ENCODE peak calls at places on chromosome 3, in six cellular contexts. W is mesendoderm, L is AG04450, Z is psoas muscle, X is dorsolateral prefrontal cortex, N is stomach. U is an unnamed sample.

GRCh38 chr3:14829811-14830210 is 11.0 kb downstream of the FGD5 start:
- DNase-seq in L (no peak), W (peak), Z (no peak), N (no peak), X (no peak), U (no peak)

GRCh38 chr3:170542704-170543103 is 43.2 kb downstream of the SLC7A14 start:
- DNase-seq in W (no peak), Z (no peak), L (no peak), X (no peak), N (no peak), U (no peak)

GRCh38 chr3:126672340-126672739 is 17.4 kb upstream of the TXNRD3 start:
- DNase-seq in N (no peak), Z (no peak), L (no peak), X (no peak), W (no peak), U (no peak)

GRCh38 chr3:9704343-9705322 is 1.0 kb downstream of the CPNE9 start:
- DNase-seq in X (peak), L (no peak), W (peak), N (peak), Z (peak), U (no peak)

GRCh38 chr3:43153189-43154083 is 47.6 kb upstream of the POMGNT2 start:
- DNase-seq in N (no peak), Z (peak), W (peak), L (peak), X (peak), U (peak)

GRCh38 chr3:183353421-183353820 is 75.0 kb downstream of the MCF2L2 start:
- DNase-seq in L (no peak), Z (no peak), X (no peak), N (no peak), W (peak), U (no peak)

GRCh38 chr3:73624363-73625123 is at the start of gene PDZRN3:
- DNase-seq in L (no peak), Z (peak), W (peak), X (peak), N (peak), U (peak)

GRCh38 chr3:187458383-187458782 is 90.2 kb downstream of the RTP4 start:
- DNase-seq in L (no peak), N (no peak), W (no peak), Z (no peak), X (no peak), U (no peak)

GRCh38 chr3:142853270-142854163 is 35.4 kb downstream of the PCOLCE2 start:
- DNase-seq in Z (peak), N (peak), L (no peak), X (no peak), W (no peak), U (no peak)

GRCh38 chr3:62614527-62614926 is 241.2 kb upstream of the FEZF2 start:
- DNase-seq in X (no peak), W (no peak), Z (no peak), L (no peak), N (no peak), U (no peak)

GRCh38 chr3:108404409-108404808 is 106.0 kb downstream of the MYH15 start:
- DNase-seq in W (peak), Z (no peak), L (no peak), N (no peak), X (no peak), U (no peak)

GRCh38 chr3:123350971-123351370 is 97.9 kb downstream of the ADCY5 start:
- DNase-seq in N (no peak), L (no peak), Z (no peak), W (no peak), X (peak), U (no peak)

GRCh38 chr3:105459566-105460290 is 93.0 kb downstream of the ALCAM start:
- DNase-seq in L (no peak), X (no peak), N (no peak), Z (no peak), W (no peak), U (no peak)

GRCh38 chr3:100591411-100591810 is 18.0 kb upstream of the ADGRG7 start:
- DNase-seq in N (no peak), Z (no peak), L (no peak), X (no peak), W (no peak), U (no peak)
- H3K27ac ChIP-seq in N (no peak), Z (no peak), L (no peak), X (no peak), W (no peak), U (no peak)

DNA sequence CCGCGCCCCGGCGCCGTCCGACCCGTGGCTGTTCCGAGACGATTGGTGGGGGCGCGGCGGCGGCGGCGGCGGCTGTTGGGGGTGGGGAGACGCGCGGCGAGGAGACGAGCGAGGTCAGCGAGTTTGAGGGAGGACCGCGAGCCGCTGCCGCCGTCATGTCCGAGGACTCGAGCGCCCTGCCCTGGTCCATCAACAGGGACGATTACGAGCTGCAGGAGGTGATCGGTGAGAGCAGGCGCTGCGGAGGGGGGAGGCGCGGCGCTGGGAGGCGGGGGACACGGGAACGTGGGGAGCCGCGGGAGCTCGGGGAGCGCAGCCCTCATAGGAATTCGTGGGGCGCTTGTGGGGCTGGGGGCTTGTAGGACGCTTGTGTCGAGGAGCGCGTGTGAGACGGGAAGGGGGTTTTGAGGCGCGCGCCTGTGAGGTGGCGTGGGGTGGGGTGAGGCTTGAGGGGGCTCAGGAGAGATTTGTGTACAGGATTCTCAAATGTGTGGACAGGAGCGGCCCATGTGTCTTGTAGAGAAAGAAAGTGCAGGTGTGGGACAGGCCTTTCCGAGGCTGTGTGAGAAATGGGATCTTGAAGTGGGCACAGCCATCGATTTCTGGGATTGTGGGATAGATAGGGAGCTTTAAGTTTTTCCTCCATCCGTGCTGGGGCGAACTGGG is 518 bp downstream of the OXSR1 start:
- DNase-seq in L (no peak), W (peak), N (no peak), X (peak), Z (no peak), U (no peak)
- H3K27ac ChIP-seq in L (peak), W (peak), N (peak), X (peak), Z (peak), U (peak)

DNA sequence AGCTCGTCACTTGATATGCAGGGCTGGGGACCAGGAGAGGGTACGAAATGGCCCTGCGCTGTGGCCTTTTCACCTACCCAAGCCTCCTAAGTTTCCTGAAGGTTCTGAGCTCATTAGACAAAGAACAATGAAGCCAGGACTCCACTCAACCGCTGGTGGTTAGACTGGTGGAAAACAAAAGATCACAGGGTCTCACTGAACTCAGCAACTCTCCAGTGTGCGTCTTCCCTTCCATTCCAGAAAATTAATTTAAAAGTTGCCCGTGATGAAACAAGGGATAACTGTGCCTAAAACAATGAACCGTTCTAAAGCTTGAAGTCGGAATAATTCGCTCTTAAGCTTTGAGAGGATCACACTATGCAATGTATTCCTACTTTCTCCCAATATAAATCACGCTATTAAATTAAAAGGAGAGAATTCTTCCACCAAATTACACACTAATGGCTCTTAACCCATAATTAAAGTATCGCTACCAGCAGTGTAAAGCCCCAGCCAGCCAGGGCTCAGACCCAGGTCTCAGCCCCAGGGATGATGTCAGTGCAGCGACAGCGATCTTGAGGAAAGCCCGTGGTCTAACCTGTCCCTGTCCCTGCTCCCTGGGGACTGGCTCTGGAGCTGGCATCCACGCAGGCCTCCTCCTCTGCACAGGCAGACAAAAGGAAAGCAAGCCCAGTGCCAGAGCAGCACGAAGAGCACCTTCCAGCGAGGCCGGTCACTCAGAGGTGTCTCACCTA is 4.9 kb downstream of the VGLL4 start:
- DNase-seq in X (no peak), Z (no peak), N (no peak), W (peak), L (no peak), U (peak)
- H3K27ac ChIP-seq in X (peak), Z (peak), N (peak), W (peak), L (peak), U (peak)

GRCh38 chr3:100702082-100703014 is 6.9 kb upstream of the TFG start:
- DNase-seq in L (no peak), Z (no peak), N (no peak), X (no peak), W (no peak), U (no peak)
- H3K27ac ChIP-seq in L (no peak), Z (no peak), N (no peak), X (no peak), W (no peak), U (no peak)

DNA sequence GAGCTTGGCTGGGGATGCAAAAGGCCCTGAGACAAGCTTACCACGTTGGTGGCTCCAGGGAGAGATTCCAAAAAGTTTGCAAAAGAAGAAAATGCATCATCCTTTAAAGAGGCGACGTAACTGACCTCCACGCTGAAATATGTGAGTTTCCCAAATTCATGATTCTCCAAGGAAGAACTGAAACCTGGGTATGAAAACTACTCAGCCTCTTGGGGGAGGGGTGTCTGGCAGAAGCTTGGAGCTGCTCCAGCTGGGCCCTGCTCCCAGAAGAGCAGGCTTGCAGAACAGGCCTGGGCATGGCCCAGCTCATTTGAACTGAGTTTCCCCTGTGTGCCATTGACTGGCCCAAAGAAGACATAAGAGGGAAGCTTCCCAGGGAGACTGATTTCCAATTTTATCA is 20.5 kb downstream of the CPN2 start:
- DNase-seq in W (no peak), X (no peak), N (peak), L (no peak), Z (no peak), U (no peak)
- H3K27ac ChIP-seq in W (no peak), X (no peak), N (no peak), L (peak), Z (no peak), U (no peak)

GRCh38 chr3:12192655-12193484 is 34.2 kb upstream of the TIMP4 start:
- DNase-seq in N (no peak), Z (no peak), X (no peak), L (no peak), W (no peak), U (no peak)
- H3K27ac ChIP-seq in N (peak), Z (no peak), X (no peak), L (peak), W (no peak), U (no peak)

GRCh38 chr3:190346541-190346940 is 24.3 kb upstream of the CLDN1 start:
- DNase-seq in W (no peak), X (no peak), Z (no peak), N (no peak), L (no peak), U (no peak)
- H3K27ac ChIP-seq in W (no peak), X (no peak), Z (no peak), N (no peak), L (no peak), U (no peak)

GRCh38 chr3:30671527-30672286 is 65.3 kb downstream of the TGFBR2 start:
- DNase-seq in L (no peak), Z (no peak), W (no peak), X (no peak), N (no peak), U (no peak)

GRCh38 chr3:30672287-30672735 is 65.9 kb downstream of the TGFBR2 start:
- DNase-seq in X (no peak), L (no peak), Z (no peak), W (no peak), N (no peak), U (no peak)

GRCh38 chr3:30668051-30668609 is 61.7 kb downstream of the TGFBR2 start:
- DNase-seq in N (no peak), Z (no peak), L (no peak), X (no peak), W (peak), U (no peak)

GRCh38 chr3:30672959-30673358 is 66.6 kb downstream of the TGFBR2 start:
- DNase-seq in X (no peak), Z (peak), W (no peak), L (no peak), N (no peak), U (no peak)

DNA sequence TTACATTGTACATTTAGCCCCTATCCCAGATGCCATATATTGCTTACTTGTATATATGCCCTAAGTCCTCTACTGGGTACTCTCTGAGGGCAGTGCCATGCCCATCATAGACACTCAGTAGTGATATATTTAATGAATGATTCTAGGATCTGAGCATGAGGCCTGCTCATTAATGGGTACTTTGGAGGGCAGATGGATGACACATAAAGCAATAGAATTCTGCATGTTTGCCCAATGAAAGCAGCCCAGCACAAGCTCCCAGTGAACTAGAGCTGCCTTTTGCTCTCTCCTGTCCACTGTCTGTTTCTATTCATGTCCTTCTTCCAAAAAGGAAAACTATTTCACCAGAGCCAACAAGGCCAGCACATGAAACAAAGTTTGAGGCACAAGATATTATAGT is 63.9 kb downstream of the TGFBR2 start:
- DNase-seq in N (no peak), X (no peak), L (no peak), Z (no peak), W (no peak), U (no peak)
- H3K27ac ChIP-seq in N (no peak), X (no peak), L (no peak), Z (no peak), W (no peak), U (no peak)